ENCODE peak calls at places on chromosome 19, in ten cellular contexts. Q, P, E, N, S, M, J, L, H and B are unnamed samples.

GRCh38 chr19:33689886-33690285 is 68.1 kb downstream of the CHST8 start:
- DNase-seq in Q (no peak), P (no peak), E (no peak), N (no peak), S (no peak), M (no peak), J (no peak), L (no peak), H (no peak), B (no peak)

GRCh38 chr19:48926909-48927308 is 6.6 kb upstream of the DHDH start:
- DNase-seq in Q (peak; percentile 95), P (peak; percentile 83), E (no peak), N (peak; percentile 69), S (peak; percentile 23), M (no peak), J (no peak), L (peak; percentile 99), H (peak; percentile 98), B (peak; percentile 88)

GRCh38 chr19:42283248-42284065 is 14.4 kb downstream of the CIC start:
- DNase-seq in Q (peak; percentile 60), P (peak; percentile 97), E (peak; percentile 98), N (peak; percentile 97), S (peak; percentile 97), M (peak; percentile 94), J (peak; percentile 97), L (peak; percentile 93), H (peak; percentile 90), B (peak; percentile 97)

GRCh38 chr19:13347351-13347750 is 158.9 kb downstream of the CACNA1A start:
- DNase-seq in Q (no peak), P (no peak), E (no peak), N (no peak), S (no peak), M (no peak), J (no peak), L (no peak), H (no peak), B (no peak)

GRCh38 chr19:47226426-47227346 is 4.3 kb downstream of the BBC3 start:
- DNase-seq in Q (no peak), P (peak; percentile 94), E (peak; percentile 92), N (peak; percentile 82), S (peak; percentile 90), M (no peak), J (no peak), L (no peak), H (peak; percentile 79), B (peak; percentile 87)

GRCh38 chr19:32870154-32870573 is 597 bp upstream of the SLC7A9 start:
- DNase-seq in Q (no peak), P (no peak), E (peak; percentile 31), N (no peak), S (no peak), M (no peak), J (no peak), L (no peak), H (no peak), B (no peak)

GRCh38 chr19:52722062-52723005 is 12.5 kb downstream of the ZNF611 start:
- DNase-seq in Q (peak; percentile 78), P (no peak), E (no peak), N (no peak), S (no peak), M (no peak), J (no peak), L (peak; percentile 94), H (peak; percentile 86), B (peak; percentile 16)

GRCh38 chr19:38838208-38838985 is 6.8 kb upstream of the ECH1 start:
- DNase-seq in Q (no peak), P (peak; percentile 19), E (peak; percentile 52), N (no peak), S (no peak), M (no peak), J (peak; percentile 32), L (peak; percentile 95), H (no peak), B (no peak)

GRCh38 chr19:45769821-45770191 is 754 bp upstream of the SIX5 start:
- DNase-seq in Q (no peak), P (peak; percentile 77), E (peak; percentile 79), N (peak; percentile 72), S (peak; percentile 65), M (peak; percentile 57), J (peak; percentile 45), L (peak; percentile 16), H (no peak), B (peak; percentile 68)

GRCh38 chr19:33339016-33339749 is 34.3 kb upstream of the CEBPG start:
- DNase-seq in Q (no peak), P (no peak), E (no peak), N (no peak), S (no peak), M (no peak), J (no peak), L (peak; percentile 76), H (no peak), B (no peak)

GRCh38 chr19:48918801-48919247 is 14.7 kb upstream of the DHDH start:
- DNase-seq in Q (no peak), P (no peak), E (no peak), N (no peak), S (no peak), M (no peak), J (no peak), L (no peak), H (no peak), B (no peak)

GRCh38 chr19:39070888-39071287 is 13.3 kb upstream of the ACP7 start:
- DNase-seq in Q (no peak), P (no peak), E (no peak), N (no peak), S (no peak), M (no peak), J (no peak), L (no peak), H (no peak), B (no peak)

GRCh38 chr19:37389234-37389633 is 18.3 kb downstream of the ZNF527 start:
- DNase-seq in Q (no peak), P (no peak), E (no peak), N (no peak), S (no peak), M (no peak), J (no peak), L (no peak), H (no peak), B (no peak)

DNA sequence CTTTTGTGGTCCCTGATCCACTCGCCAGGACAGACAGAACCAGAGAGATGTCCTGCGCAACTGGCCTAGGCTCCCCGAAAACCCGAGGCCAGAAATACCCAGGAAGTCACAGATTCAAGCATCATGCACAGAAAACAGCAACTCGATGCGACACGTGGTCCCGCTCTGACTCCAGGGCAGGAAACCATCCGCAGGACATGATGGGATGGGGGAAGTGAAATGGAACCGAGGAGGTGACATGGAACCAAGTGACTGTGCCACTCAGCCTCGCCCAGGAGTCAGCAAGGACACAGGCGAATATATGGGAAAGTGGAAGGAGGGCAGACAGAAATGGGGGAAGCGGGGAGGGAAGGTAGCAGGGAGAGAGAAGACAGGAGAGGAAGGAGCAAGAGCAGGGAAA is 1.1 kb downstream of the ZSCAN18 start:
- DNase-seq in Q (no peak), P (no peak), E (no peak), N (no peak), S (no peak), M (no peak), J (no peak), L (no peak), H (no peak), B (no peak)
- H3K27me3 ChIP-seq in Q (no peaks in the 10 kb centered on the region), P (no peaks in the 10 kb centered on the region), E (no peaks in the 10 kb centered on the region), N (no peaks in the 10 kb centered on the region), S (no peaks in the 10 kb centered on the region), M (no peaks in the 10 kb centered on the region), J (no peaks in the 10 kb centered on the region), L (no peaks in the 10 kb centered on the region), H (no peaks in the 10 kb centered on the region), B (no peaks in the 10 kb centered on the region)

GRCh38 chr19:50843701-50844221 is 10.4 kb upstream of the KLK15 start:
- DNase-seq in Q (no peak), P (no peak), E (no peak), N (no peak), S (no peak), M (no peak), J (no peak), L (no peak), H (no peak), B (no peak)

GRCh38 chr19:50842130-50842529 is 8.8 kb upstream of the KLK15 start:
- DNase-seq in Q (no peak), P (no peak), E (no peak), N (no peak), S (no peak), M (no peak), J (no peak), L (no peak), H (no peak), B (no peak)

GRCh38 chr19:50839712-50840655 is 6.6 kb upstream of the KLK15 start:
- DNase-seq in Q (no peak), P (no peak), E (no peak), N (no peak), S (no peak), M (no peak), J (no peak), L (no peak), H (no peak), B (no peak)

GRCh38 chr19:50843205-50843604 is 9.8 kb upstream of the KLK15 start:
- DNase-seq in Q (no peak), P (no peak), E (no peak), N (no peak), S (no peak), M (no peak), J (no peak), L (no peak), H (no peak), B (no peak)

DNA sequence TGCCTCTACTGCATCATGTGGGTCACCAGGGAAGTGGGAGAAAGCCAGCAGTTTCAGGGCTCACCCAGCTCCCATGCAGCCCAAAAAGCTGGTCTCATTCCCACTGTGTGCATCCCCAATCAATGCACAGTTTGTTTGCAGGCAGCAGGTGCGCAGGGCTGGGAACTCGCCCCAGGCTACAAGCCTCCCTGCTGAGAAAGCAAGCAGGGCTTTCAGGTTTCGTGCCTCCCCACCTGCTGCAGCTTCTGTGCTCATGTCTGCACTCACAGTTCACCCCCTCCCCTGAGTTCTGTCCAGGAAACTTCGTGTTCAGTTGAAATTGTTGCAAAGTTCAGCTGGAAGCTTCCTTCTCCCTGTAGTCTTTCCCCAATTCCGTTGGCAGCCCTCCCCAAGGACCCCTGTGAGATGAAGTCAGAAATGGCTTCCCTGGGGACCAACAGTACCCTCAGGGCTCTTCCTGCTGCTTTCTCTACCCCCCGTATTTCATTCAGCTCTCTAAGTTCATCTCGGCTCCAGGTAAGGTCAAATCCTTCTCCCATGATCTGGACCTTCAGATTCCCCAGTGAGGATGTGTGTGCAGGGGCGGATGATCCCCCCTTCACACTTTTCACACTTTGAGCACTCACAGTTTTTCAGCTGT is 10.3 kb upstream of the KLK3 start:
- DNase-seq in Q (no peak), P (no peak), E (no peak), N (no peak), S (no peak), M (no peak), J (no peak), L (no peak), H (no peak), B (no peak)
- H3K27me3 ChIP-seq in Q (no peaks in the 10 kb centered on the region), P (no peaks in the 10 kb centered on the region), E (no peaks in the 10 kb centered on the region), N (no peaks in the 10 kb centered on the region), S (peaks cover 5% of the 10 kb centered on the region), M (no peaks in the 10 kb centered on the region), J (no peaks in the 10 kb centered on the region), L (no peaks in the 10 kb centered on the region), H (no peaks in the 10 kb centered on the region), B (no peaks in the 10 kb centered on the region)

GRCh38 chr19:55176116-55176515 is 4.0 kb downstream of the SYT5 start:
- DNase-seq in Q (no peak), P (no peak), E (no peak), N (no peak), S (no peak), M (no peak), J (no peak), L (no peak), H (no peak), B (no peak)
- H3K27me3 ChIP-seq in Q (peaks cover 12% of the 10 kb centered on the region), P (no peaks in the 10 kb centered on the region), E (peaks cover 97% of the 10 kb centered on the region), N (peaks cover 35% of the 10 kb centered on the region), S (peaks cover 100% of the 10 kb centered on the region), M (peaks cover 55% of the 10 kb centered on the region), J (peaks cover 76% of the 10 kb centered on the region), L (peaks cover 2% of the 10 kb centered on the region), H (peaks cover 11% of the 10 kb centered on the region), B (peaks cover 42% of the 10 kb centered on the region)

GRCh38 chr19:3478409-3479176 is 1.7 kb downstream of the SMIM24 start:
- DNase-seq in Q (no peak), P (no peak), E (no peak), N (no peak), S (no peak), M (no peak), J (no peak), L (no peak), H (no peak), B (no peak)
- H3K27me3 ChIP-seq in Q (peaks cover 26% of the 10 kb centered on the region), P (no peaks in the 10 kb centered on the region), E (peaks cover 37% of the 10 kb centered on the region), N (peaks cover 11% of the 10 kb centered on the region), S (peaks cover 20% of the 10 kb centered on the region), M (no peaks in the 10 kb centered on the region), J (no peaks in the 10 kb centered on the region), L (peaks cover 9% of the 10 kb centered on the region), H (peaks cover 12% of the 10 kb centered on the region), B (peaks cover 14% of the 10 kb centered on the region)